ENCODE peak calls at places on chromosome 1, in six cellular contexts. One of them, this sample, is unnamed.

GRCh38 chr1:156926175-156926574 is 5.7 kb downstream of the LRRC71 start:
- DNase-seq in ovary: no peak
- DNase-seq in kidney: peak; percentile 76
- DNase-seq in pancreas: peak; percentile 46
- DNase-seq in heart right ventricle: peak; percentile 64
- DNase-seq in thyroid gland: peak; percentile 94
- DNase-seq in this sample: peak; percentile 84

GRCh38 chr1:227926216-227926791 is 21.4 kb downstream of the WNT9A start:
- DNase-seq in ovary: no peak
- DNase-seq in kidney: peak; percentile 68
- DNase-seq in pancreas: no peak
- DNase-seq in heart right ventricle: no peak
- DNase-seq in thyroid gland: no peak
- DNase-seq in this sample: no peak

GRCh38 chr1:88890790-88891317 is 513 bp downstream of the GTF2B start:
- DNase-seq in ovary: no peak
- DNase-seq in kidney: no peak
- DNase-seq in pancreas: no peak
- DNase-seq in heart right ventricle: no peak
- DNase-seq in thyroid gland: peak; percentile 25
- DNase-seq in this sample: no peak

GRCh38 chr1:160813215-160813614 is 17.2 kb downstream of the LY9 start:
- DNase-seq in ovary: no peak
- DNase-seq in kidney: no peak
- DNase-seq in pancreas: no peak
- DNase-seq in heart right ventricle: no peak
- DNase-seq in thyroid gland: no peak
- DNase-seq in this sample: no peak

GRCh38 chr1:200888349-200888838 is 6.3 kb upstream of the INAVA start:
- DNase-seq in ovary: no peak
- DNase-seq in kidney: no peak
- DNase-seq in pancreas: no peak
- DNase-seq in heart right ventricle: no peak
- DNase-seq in thyroid gland: no peak
- DNase-seq in this sample: no peak

GRCh38 chr1:218025454-218025853 is 259.6 kb upstream of the RRP15 start:
- DNase-seq in ovary: no peak
- DNase-seq in kidney: no peak
- DNase-seq in pancreas: no peak
- DNase-seq in heart right ventricle: no peak
- DNase-seq in thyroid gland: no peak
- DNase-seq in this sample: no peak

GRCh38 chr1:111959436-111959835 is 30.0 kb downstream of the KCND3 start:
- DNase-seq in ovary: no peak
- DNase-seq in kidney: no peak
- DNase-seq in pancreas: no peak
- DNase-seq in heart right ventricle: no peak
- DNase-seq in thyroid gland: no peak
- DNase-seq in this sample: no peak

GRCh38 chr1:91725961-91726704 is 159.8 kb downstream of the TGFBR3 start:
- DNase-seq in ovary: peak; percentile 63
- DNase-seq in kidney: no peak
- DNase-seq in pancreas: no peak
- DNase-seq in heart right ventricle: no peak
- DNase-seq in thyroid gland: peak; percentile 52
- DNase-seq in this sample: no peak

GRCh38 chr1:94648225-94649007 is 106.9 kb upstream of the F3 start:
- DNase-seq in ovary: peak; percentile 90
- DNase-seq in kidney: peak; percentile 88
- DNase-seq in pancreas: peak; percentile 78
- DNase-seq in heart right ventricle: no peak
- DNase-seq in thyroid gland: no peak
- DNase-seq in this sample: peak; percentile 54

GRCh38 chr1:20666146-20666545 is 5.0 kb upstream of the DDOST start:
- DNase-seq in ovary: no peak
- DNase-seq in kidney: no peak
- DNase-seq in pancreas: no peak
- DNase-seq in heart right ventricle: no peak
- DNase-seq in thyroid gland: no peak
- DNase-seq in this sample: no peak

GRCh38 chr1:221620437-221621384 is 121.2 kb downstream of the DUSP10 start:
- DNase-seq in ovary: no peak
- DNase-seq in kidney: no peak
- DNase-seq in pancreas: no peak
- DNase-seq in heart right ventricle: no peak
- DNase-seq in thyroid gland: no peak
- DNase-seq in this sample: no peak

GRCh38 chr1:24139159-24139489 is 3.8 kb downstream of the IL22RA1 start:
- DNase-seq in ovary: no peak
- DNase-seq in kidney: no peak
- DNase-seq in pancreas: no peak
- DNase-seq in heart right ventricle: no peak
- DNase-seq in thyroid gland: no peak
- DNase-seq in this sample: no peak

GRCh38 chr1:202662081-202662480 is 48.2 kb downstream of the SYT2 start:
- DNase-seq in ovary: no peak
- DNase-seq in kidney: no peak
- DNase-seq in pancreas: no peak
- DNase-seq in heart right ventricle: no peak
- DNase-seq in thyroid gland: no peak
- DNase-seq in this sample: no peak

GRCh38 chr1:27922272-27922671 is 12.5 kb upstream of the SMPDL3B start:
- DNase-seq in ovary: no peak
- DNase-seq in kidney: no peak
- DNase-seq in pancreas: no peak
- DNase-seq in heart right ventricle: no peak
- DNase-seq in thyroid gland: no peak
- DNase-seq in this sample: no peak

GRCh38 chr1:246695136-246695535 is 29.1 kb upstream of the SCCPDH start:
- DNase-seq in ovary: no peak
- DNase-seq in kidney: no peak
- DNase-seq in pancreas: no peak
- DNase-seq in heart right ventricle: no peak
- DNase-seq in thyroid gland: peak; percentile 10
- DNase-seq in this sample: no peak

GRCh38 chr1:77044133-77044849 is 174.9 kb downstream of the PIGK start:
- DNase-seq in ovary: no peak
- DNase-seq in kidney: no peak
- DNase-seq in pancreas: no peak
- DNase-seq in heart right ventricle: no peak
- DNase-seq in thyroid gland: no peak
- DNase-seq in this sample: no peak

GRCh38 chr1:67604778-67605177 is 80.2 kb upstream of the GADD45A start:
- DNase-seq in ovary: no peak
- DNase-seq in kidney: no peak
- DNase-seq in pancreas: no peak
- DNase-seq in heart right ventricle: no peak
- DNase-seq in thyroid gland: no peak
- DNase-seq in this sample: no peak

GRCh38 chr1:79235221-79236002 is 228.9 kb upstream of the ADGRL4 start:
- DNase-seq in ovary: no peak
- DNase-seq in kidney: no peak
- DNase-seq in pancreas: no peak
- DNase-seq in heart right ventricle: no peak
- DNase-seq in thyroid gland: no peak
- DNase-seq in this sample: no peak

GRCh38 chr1:208787219-208787618 is 543.0 kb upstream of the PLXNA2 start:
- DNase-seq in ovary: no peak
- DNase-seq in kidney: no peak
- DNase-seq in pancreas: no peak
- DNase-seq in heart right ventricle: no peak
- DNase-seq in thyroid gland: no peak
- DNase-seq in this sample: no peak

GRCh38 chr1:171610385-171610784 is 11.7 kb upstream of the MYOCOS start:
- DNase-seq in ovary: no peak
- DNase-seq in kidney: no peak
- DNase-seq in pancreas: no peak
- DNase-seq in heart right ventricle: no peak
- DNase-seq in thyroid gland: peak; percentile 23
- DNase-seq in this sample: no peak

GRCh38 chr1:2868571-2868970 is 67.1 kb upstream of the TTC34 start:
- DNase-seq in ovary: no peak
- DNase-seq in kidney: no peak
- DNase-seq in pancreas: no peak
- DNase-seq in heart right ventricle: no peak
- DNase-seq in thyroid gland: no peak
- DNase-seq in this sample: no peak

GRCh38 chr1:2866415-2867086 is 65.1 kb upstream of the TTC34 start:
- DNase-seq in ovary: no peak
- DNase-seq in kidney: peak; percentile 73
- DNase-seq in pancreas: peak; percentile 21
- DNase-seq in heart right ventricle: peak; percentile 4
- DNase-seq in thyroid gland: no peak
- DNase-seq in this sample: no peak

GRCh38 chr1:2865571-2866414 is 64.3 kb upstream of the TTC34 start:
- DNase-seq in ovary: no peak
- DNase-seq in kidney: peak; percentile 63
- DNase-seq in pancreas: peak; percentile 5
- DNase-seq in heart right ventricle: peak; percentile 6
- DNase-seq in thyroid gland: no peak
- DNase-seq in this sample: no peak

GRCh38 chr1:2867861-2868260 is 66.4 kb upstream of the TTC34 start:
- DNase-seq in ovary: no peak
- DNase-seq in kidney: no peak
- DNase-seq in pancreas: peak; percentile 9
- DNase-seq in heart right ventricle: no peak
- DNase-seq in thyroid gland: no peak
- DNase-seq in this sample: no peak

DNA sequence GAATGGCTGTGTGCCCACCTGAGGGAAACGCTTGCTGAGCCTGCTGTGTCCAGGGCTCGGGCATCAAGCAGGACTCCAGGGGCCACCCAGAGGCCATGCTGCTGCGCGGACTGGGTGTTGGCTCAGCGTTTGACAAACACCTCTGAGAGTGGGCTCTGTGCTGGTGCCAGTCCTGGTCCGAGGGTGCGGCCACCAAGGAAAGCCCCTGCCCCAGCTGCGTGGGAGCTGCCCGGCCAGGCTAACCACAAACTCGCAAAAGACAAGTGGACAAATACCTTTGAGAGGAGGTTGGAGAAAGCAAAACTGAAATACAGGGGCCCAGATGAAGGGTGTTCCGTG is 65.6 kb upstream of the TTC34 start:
- DNase-seq in ovary: no peak
- DNase-seq in kidney: peak; percentile 48
- DNase-seq in pancreas: peak; percentile 5
- DNase-seq in heart right ventricle: peak; percentile 2
- DNase-seq in thyroid gland: no peak
- DNase-seq in this sample: no peak
- H3K9me3 ChIP-seq in ovary: no peaks in the 10 kb centered on the region
- H3K9me3 ChIP-seq in kidney: peaks cover 16% of the 10 kb centered on the region
- H3K9me3 ChIP-seq in pancreas: no peaks in the 10 kb centered on the region
- H3K9me3 ChIP-seq in heart right ventricle: no peaks in the 10 kb centered on the region
- H3K9me3 ChIP-seq in thyroid gland: no peaks in the 10 kb centered on the region
- H3K9me3 ChIP-seq in this sample: peaks cover 17% of the 10 kb centered on the region

GRCh38 chr1:54959241-54959640 is 21.2 kb upstream of the TMEM61 start:
- DNase-seq in ovary: no peak
- DNase-seq in kidney: no peak
- DNase-seq in pancreas: no peak
- DNase-seq in heart right ventricle: no peak
- DNase-seq in thyroid gland: no peak
- DNase-seq in this sample: no peak

GRCh38 chr1:54955359-54955758 is 25.1 kb upstream of the TMEM61 start:
- DNase-seq in ovary: no peak
- DNase-seq in kidney: no peak
- DNase-seq in pancreas: no peak
- DNase-seq in heart right ventricle: no peak
- DNase-seq in thyroid gland: no peak
- DNase-seq in this sample: no peak

GRCh38 chr1:54953846-54954245 is 26.6 kb upstream of the TMEM61 start:
- DNase-seq in ovary: no peak
- DNase-seq in kidney: no peak
- DNase-seq in pancreas: no peak
- DNase-seq in heart right ventricle: no peak
- DNase-seq in thyroid gland: no peak
- DNase-seq in this sample: no peak

GRCh38 chr1:54952950-54953718 is 27.3 kb upstream of the TMEM61 start:
- DNase-seq in ovary: no peak
- DNase-seq in kidney: no peak
- DNase-seq in pancreas: no peak
- DNase-seq in heart right ventricle: no peak
- DNase-seq in thyroid gland: no peak
- DNase-seq in this sample: no peak

GRCh38 chr1:54956726-54957125 is 23.7 kb upstream of the TMEM61 start:
- DNase-seq in ovary: no peak
- DNase-seq in kidney: no peak
- DNase-seq in pancreas: no peak
- DNase-seq in heart right ventricle: no peak
- DNase-seq in thyroid gland: no peak
- DNase-seq in this sample: no peak
- H3K9me3 ChIP-seq in ovary: no peaks in the 10 kb centered on the region
- H3K9me3 ChIP-seq in kidney: no peaks in the 10 kb centered on the region
- H3K9me3 ChIP-seq in pancreas: no peaks in the 10 kb centered on the region
- H3K9me3 ChIP-seq in heart right ventricle: no peaks in the 10 kb centered on the region
- H3K9me3 ChIP-seq in thyroid gland: no peaks in the 10 kb centered on the region
- H3K9me3 ChIP-seq in this sample: peaks cover 9% of the 10 kb centered on the region

GRCh38 chr1:63317814-63318156 is 4.6 kb upstream of the FOXD3 start:
- DNase-seq in ovary: no peak
- DNase-seq in kidney: no peak
- DNase-seq in pancreas: no peak
- DNase-seq in heart right ventricle: no peak
- DNase-seq in thyroid gland: no peak
- DNase-seq in this sample: no peak
- H3K9me3 ChIP-seq in ovary: no peaks in the 10 kb centered on the region
- H3K9me3 ChIP-seq in kidney: no peaks in the 10 kb centered on the region
- H3K9me3 ChIP-seq in pancreas: no peaks in the 10 kb centered on the region
- H3K9me3 ChIP-seq in heart right ventricle: no peaks in the 10 kb centered on the region
- H3K9me3 ChIP-seq in thyroid gland: no peaks in the 10 kb centered on the region
- H3K9me3 ChIP-seq in this sample: no peaks in the 10 kb centered on the region

GRCh38 chr1:31159869-31160611 is 79.6 kb downstream of the NKAIN1 start:
- DNase-seq in ovary: no peak
- DNase-seq in kidney: no peak
- DNase-seq in pancreas: no peak
- DNase-seq in heart right ventricle: no peak
- DNase-seq in thyroid gland: no peak
- DNase-seq in this sample: no peak

GRCh38 chr1:31166462-31166861 is 73.2 kb downstream of the NKAIN1 start:
- DNase-seq in ovary: no peak
- DNase-seq in kidney: peak; percentile 45
- DNase-seq in pancreas: no peak
- DNase-seq in heart right ventricle: no peak
- DNase-seq in thyroid gland: no peak
- DNase-seq in this sample: no peak

GRCh38 chr1:31161571-31161970 is 78.1 kb downstream of the NKAIN1 start:
- DNase-seq in ovary: no peak
- DNase-seq in kidney: peak; percentile 64
- DNase-seq in pancreas: no peak
- DNase-seq in heart right ventricle: no peak
- DNase-seq in thyroid gland: no peak
- DNase-seq in this sample: no peak

GRCh38 chr1:31163866-31164265 is 75.8 kb downstream of the NKAIN1 start:
- DNase-seq in ovary: no peak
- DNase-seq in kidney: no peak
- DNase-seq in pancreas: no peak
- DNase-seq in heart right ventricle: no peak
- DNase-seq in thyroid gland: no peak
- DNase-seq in this sample: no peak

GRCh38 chr1:31164291-31164690 is 75.4 kb downstream of the NKAIN1 start:
- DNase-seq in ovary: no peak
- DNase-seq in kidney: no peak
- DNase-seq in pancreas: no peak
- DNase-seq in heart right ventricle: no peak
- DNase-seq in thyroid gland: no peak
- DNase-seq in this sample: no peak
- H3K9me3 ChIP-seq in ovary: no peaks in the 10 kb centered on the region
- H3K9me3 ChIP-seq in kidney: no peaks in the 10 kb centered on the region
- H3K9me3 ChIP-seq in pancreas: no peaks in the 10 kb centered on the region
- H3K9me3 ChIP-seq in heart right ventricle: no peaks in the 10 kb centered on the region
- H3K9me3 ChIP-seq in thyroid gland: no peaks in the 10 kb centered on the region
- H3K9me3 ChIP-seq in this sample: no peaks in the 10 kb centered on the region

This sample was measured in lower lobe of right lung.